ENCODE peak calls at places on chromosome 3, in five cellular contexts. One of them, this sample, is unnamed.
A peak's percentile ranks its signal among the peaks of the same experiment; 100 is the strongest.

GRCh38 chr3:71599416-71599815 is 15.9 kb upstream of the FOXP1 start:
- DNase-seq in uterus: no peak
- DNase-seq in SIG-M5: no peak
- DNase-seq in head of caudate nucleus: no peak
- DNase-seq in stimulated activated CD8-positive, alpha-beta memory T cell treated with anti-CD3 and anti-CD28 coated beads, Interleukin-7, amount 100 ng/mL, for 24 hours: no peak
- DNase-seq in this sample: no peak

GRCh38 chr3:18127181-18127863 is 297.8 kb downstream of the SATB1 start:
- DNase-seq in uterus: no peak
- DNase-seq in SIG-M5: no peak
- DNase-seq in head of caudate nucleus: no peak
- DNase-seq in stimulated activated CD8-positive, alpha-beta memory T cell treated with anti-CD3 and anti-CD28 coated beads, Interleukin-7, amount 100 ng/mL, for 24 hours: no peak
- DNase-seq in this sample: no peak

GRCh38 chr3:184679056-184679502 is 32.8 kb downstream of the MAGEF1 start:
- DNase-seq in uterus: no peak
- DNase-seq in SIG-M5: no peak
- DNase-seq in head of caudate nucleus: no peak
- DNase-seq in stimulated activated CD8-positive, alpha-beta memory T cell treated with anti-CD3 and anti-CD28 coated beads, Interleukin-7, amount 100 ng/mL, for 24 hours: no peak
- DNase-seq in this sample: no peak

GRCh38 chr3:135050536-135050935 is 255.5 kb downstream of the EPHB1 start:
- DNase-seq in uterus: no peak
- DNase-seq in SIG-M5: no peak
- DNase-seq in head of caudate nucleus: no peak
- DNase-seq in stimulated activated CD8-positive, alpha-beta memory T cell treated with anti-CD3 and anti-CD28 coated beads, Interleukin-7, amount 100 ng/mL, for 24 hours: no peak
- DNase-seq in this sample: no peak

GRCh38 chr3:42071720-42072582 is 19.2 kb upstream of the TRAK1 start:
- DNase-seq in uterus: peak; percentile 76
- DNase-seq in SIG-M5: peak; percentile 64
- DNase-seq in head of caudate nucleus: peak; percentile 60
- DNase-seq in stimulated activated CD8-positive, alpha-beta memory T cell treated with anti-CD3 and anti-CD28 coated beads, Interleukin-7, amount 100 ng/mL, for 24 hours: no peak
- DNase-seq in this sample: peak; percentile 92

GRCh38 chr3:4979401-4980228 is at the start of gene BHLHE40:
- DNase-seq in uterus: no peak
- DNase-seq in SIG-M5: no peak
- DNase-seq in head of caudate nucleus: no peak
- DNase-seq in stimulated activated CD8-positive, alpha-beta memory T cell treated with anti-CD3 and anti-CD28 coated beads, Interleukin-7, amount 100 ng/mL, for 24 hours: peak; percentile 18
- DNase-seq in this sample: peak; percentile 19

GRCh38 chr3:37494206-37494605 is 319.8 kb upstream of the LRRFIP2 start:
- DNase-seq in uterus: no peak
- DNase-seq in SIG-M5: no peak
- DNase-seq in head of caudate nucleus: no peak
- DNase-seq in stimulated activated CD8-positive, alpha-beta memory T cell treated with anti-CD3 and anti-CD28 coated beads, Interleukin-7, amount 100 ng/mL, for 24 hours: no peak
- DNase-seq in this sample: no peak

GRCh38 chr3:73815966-73816365 is 191.2 kb upstream of the PDZRN3 start:
- DNase-seq in uterus: no peak
- DNase-seq in SIG-M5: no peak
- DNase-seq in head of caudate nucleus: no peak
- DNase-seq in stimulated activated CD8-positive, alpha-beta memory T cell treated with anti-CD3 and anti-CD28 coated beads, Interleukin-7, amount 100 ng/mL, for 24 hours: no peak
- DNase-seq in this sample: no peak